ENCODE peak calls at places on chromosome 7, in six cellular contexts. J, R, E, U, L and I are unnamed samples.

GRCh38 chr7:100519580-100519979 is 19.4 kb upstream of the AGFG2 start:
- DNase-seq in E (no peak), U (no peak), J (no peak), L (no peak), R (no peak), I (no peak)

GRCh38 chr7:157907998-157908782 is 571.4 kb downstream of the DNAJB6 start:
- DNase-seq in R (no peak), J (no peak), L (no peak), E (no peak), U (no peak), I (no peak)

GRCh38 chr7:80182630-80183276 is 48.1 kb downstream of the GNAI1 start:
- DNase-seq in R (no peak), E (peak; percentile 26), L (no peak), U (peak; percentile 68), J (no peak), I (no peak)

GRCh38 chr7:95916573-95917371 is 144.4 kb downstream of the DYNC1I1 start:
- DNase-seq in R (peak; percentile 70), L (peak; percentile 70), E (peak; percentile 84), U (peak; percentile 58), J (peak; percentile 73), I (peak; percentile 70)

GRCh38 chr7:71220210-71220695 is 88.3 kb downstream of the GALNT17 start:
- DNase-seq in J (no peak), E (no peak), L (no peak), R (no peak), U (no peak), I (no peak)

GRCh38 chr7:100003711-100004661 is 11.4 kb upstream of the ZKSCAN1 start:
- DNase-seq in J (no peak), R (no peak), L (no peak), E (no peak), U (no peak), I (no peak)

GRCh38 chr7:27098493-27099223 is 2.9 kb upstream of the HOXA1 start:
- DNase-seq in U (peak; percentile 80), J (no peak), R (no peak), E (no peak), L (no peak), I (peak; percentile 87)

GRCh38 chr7:65477326-65477725 is 103.7 kb downstream of the ZNF92 start:
- DNase-seq in E (no peak), L (no peak), J (no peak), U (peak; percentile 5), R (peak; percentile 60), I (no peak)

GRCh38 chr7:35647171-35647574 is 47.8 kb downstream of the HERPUD2 start:
- DNase-seq in J (no peak), L (no peak), R (no peak), U (peak; percentile 36), E (no peak), I (no peak)

GRCh38 chr7:127504715-127505114 is 80.7 kb downstream of the GCC1 start:
- DNase-seq in R (peak; percentile 32), J (peak; percentile 12), U (peak; percentile 4), E (peak; percentile 8), L (no peak), I (peak; percentile 5)

GRCh38 chr7:135168001-135168400 is 2.5 kb downstream of the CYREN start:
- DNase-seq in E (peak; percentile 27), R (no peak), J (peak; percentile 65), L (no peak), U (no peak), I (no peak)

GRCh38 chr7:137015015-137015414 is 146.6 kb downstream of the CHRM2 start:
- DNase-seq in U (no peak), R (no peak), E (no peak), J (no peak), L (no peak), I (no peak)

GRCh38 chr7:123201901-123202300 is 2.1 kb upstream of the SLC13A1 start:
- DNase-seq in U (no peak), R (no peak), L (no peak), E (no peak), J (no peak), I (no peak)

GRCh38 chr7:123198111-123198510 is 1.7 kb downstream of the SLC13A1 start:
- DNase-seq in R (no peak), E (no peak), J (no peak), L (no peak), U (no peak), I (no peak)

GRCh38 chr7:123198668-123199652 is 809 bp downstream of the SLC13A1 start:
- DNase-seq in U (no peak), R (no peak), J (no peak), E (no peak), L (no peak), I (no peak)

GRCh38 chr7:123204206-123204835 is 4.6 kb upstream of the SLC13A1 start:
- DNase-seq in L (no peak), E (no peak), U (no peak), J (no peak), R (no peak), I (no peak)

DNA sequence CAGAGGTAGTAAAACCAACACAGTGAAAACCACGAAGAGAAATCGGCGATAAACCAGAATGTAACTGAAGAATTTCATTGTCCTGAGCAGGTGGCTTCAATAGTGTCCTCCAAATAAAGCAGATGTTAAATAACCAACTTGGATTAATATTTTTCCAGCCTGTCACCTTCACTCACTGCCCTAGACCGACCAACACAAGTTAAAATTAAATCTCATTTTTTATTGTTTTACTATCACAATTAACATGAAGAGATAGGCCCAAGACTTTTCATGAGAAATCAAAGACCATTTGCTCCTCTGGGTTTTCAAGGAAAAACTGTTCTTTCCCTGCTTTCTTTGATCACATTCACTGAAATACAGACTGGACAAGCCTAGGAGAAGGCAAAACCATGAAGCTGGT is at the start of gene SLC13A1:
- DNase-seq in U (no peak), R (no peak), J (no peak), E (no peak), L (no peak), I (no peak)
- H3K4me3 ChIP-seq in U (no peak within 1 kb of the TSS), R (no peak within 1 kb of the TSS), J (no peak within 1 kb of the TSS), E (no peak within 1 kb of the TSS), L (no peak within 1 kb of the TSS), I (no peak within 1 kb of the TSS)

DNA sequence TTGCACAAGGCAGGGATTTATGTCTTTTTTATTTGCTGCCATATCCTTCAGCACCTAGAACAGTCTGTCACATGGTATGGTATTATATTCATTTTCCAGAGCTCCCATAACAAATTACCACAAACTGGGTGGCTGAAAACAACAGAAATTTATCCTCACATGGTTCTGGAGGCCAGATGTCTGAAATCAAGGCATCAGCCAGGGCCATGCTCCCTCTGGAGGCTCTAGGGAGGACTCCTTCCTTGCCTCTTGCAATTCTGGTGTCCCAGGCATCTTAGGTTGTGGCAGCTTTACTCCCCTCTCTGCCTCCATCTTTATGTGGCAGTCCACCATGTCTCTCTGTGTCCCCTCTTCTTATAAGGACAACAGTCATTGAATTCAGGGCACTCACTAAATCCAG is 43.1 kb downstream of the MET start:
- DNase-seq in E (peak; percentile 76), R (no peak), L (no peak), J (no peak), U (peak; percentile 19), I (no peak)
- TF ChIP-seq CTCF in E (peak; percentile 61), R (no peak), L (no peak), J (no peak), U (peak; percentile 21), I (peak; percentile 21)

GRCh38 chr7:28292826-28293528 is 112.4 kb upstream of the JAZF1 start:
- DNase-seq in E (peak; percentile 47), L (no peak), U (no peak), R (no peak), J (no peak), I (no peak)
- H3K4me3 ChIP-seq in E (no peak overlapping the region), L (no peak overlapping the region), U (no peak overlapping the region), R (no peak overlapping the region), J (no peak overlapping the region), I (no peak overlapping the region)

DNA sequence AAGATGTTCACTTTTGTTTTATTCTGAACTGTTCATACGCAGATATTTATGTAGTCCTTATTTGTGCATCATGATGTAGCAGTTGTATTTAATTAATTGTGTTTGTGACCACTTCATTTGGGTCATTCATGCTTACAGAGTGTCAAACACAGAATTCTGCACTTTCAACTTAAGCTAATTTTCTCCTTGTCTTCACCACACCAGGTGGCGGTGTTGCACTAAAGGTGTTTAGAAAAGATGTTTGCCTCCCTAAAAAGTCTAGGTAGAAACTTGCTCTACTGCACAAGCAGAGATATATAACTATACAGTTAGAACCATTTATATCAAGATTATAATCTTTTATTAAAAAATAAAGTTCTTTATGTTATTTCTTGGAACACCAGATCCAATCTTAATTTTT is 1.3 kb upstream of the TAS2R38 start:
- DNase-seq in J (no peak), U (no peak), R (peak; percentile 59), E (no peak), L (no peak), I (no peak)
- TF ChIP-seq CTCF in J (no peak), U (no peak), R (peak; percentile 81), E (no peak), L (no peak), I (peak; percentile 30)

GRCh38 chr7:24427048-24427447 is 143.1 kb downstream of the NPY start:
- DNase-seq in U (no peak), J (no peak), R (no peak), E (no peak), L (no peak), I (no peak)
- H3K4me3 ChIP-seq in U (no peak overlapping the region), J (no peak overlapping the region), R (no peak overlapping the region), E (no peak overlapping the region), L (no peak overlapping the region), I (no peak overlapping the region)

GRCh38 chr7:2803342-2803692 is 40.8 kb downstream of the GNA12 start:
- DNase-seq in R (no peak), U (no peak), J (no peak), L (no peak), E (no peak), I (no peak)
- TF ChIP-seq CTCF in R (no peak), U (no peak), J (no peak), L (no peak), E (no peak), I (no peak)

GRCh38 chr7:31044531-31044930 is 7.6 kb upstream of the ADCYAP1R1 start:
- DNase-seq in E (no peak), R (no peak), J (no peak), U (no peak), L (no peak), I (no peak)

GRCh38 chr7:31046723-31047122 is 5.4 kb upstream of the ADCYAP1R1 start:
- DNase-seq in R (no peak), U (no peak), J (no peak), L (no peak), E (no peak), I (no peak)

GRCh38 chr7:31047282-31047681 is 4.8 kb upstream of the ADCYAP1R1 start:
- DNase-seq in E (no peak), J (no peak), L (no peak), U (no peak), R (no peak), I (no peak)

GRCh38 chr7:31049001-31049765 is 2.9 kb upstream of the ADCYAP1R1 start:
- DNase-seq in R (no peak), E (no peak), L (no peak), J (no peak), U (no peak), I (no peak)

GRCh38 chr7:31047747-31048146 is 4.4 kb upstream of the ADCYAP1R1 start:
- DNase-seq in E (no peak), J (no peak), L (no peak), R (no peak), U (no peak), I (no peak)
- H3K4me3 ChIP-seq in E (no peak overlapping the region), J (no peak overlapping the region), L (no peak overlapping the region), R (no peak overlapping the region), U (no peak overlapping the region), I (no peak overlapping the region)